ENCODE peak calls at places on chromosomes 11 and 22, in eight cellular contexts. M, Y, L, I, C, S, X and A are unnamed samples.

GRCh38 chr22:50257451-50258360 is 3.8 kb downstream of the MAPK12 start:
- DNase-seq in Y (peak; percentile 64), C (no peak), S (no peak), X (no peak), M (no peak), I (no peak), L (no peak), A (no peak)

GRCh38 chr11:72764503-72764902 is 12.3 kb upstream of the ARAP1 start:
- DNase-seq in X (no peak), C (no peak), M (no peak), I (peak; percentile 78), L (no peak), Y (peak; percentile 70), S (no peak), A (no peak)

GRCh38 chr11:36403661-36404060 is 106.4 kb downstream of the TRAF6 start:
- DNase-seq in L (peak; percentile 9), Y (no peak), M (no peak), C (no peak), S (no peak), X (no peak), I (no peak), A (no peak)

GRCh38 chr11:2300936-2301630 is 635 bp downstream of the C11orf21 start:
- DNase-seq in C (no peak), M (peak; percentile 66), L (no peak), Y (peak; percentile 23), S (no peak), X (no peak), I (peak; percentile 40), A (no peak)

GRCh38 chr11:1473786-1474185 is 12.8 kb downstream of the MOB2 start:
- DNase-seq in M (peak; percentile 67), C (no peak), X (no peak), Y (no peak), I (peak; percentile 34), S (no peak), L (no peak), A (no peak)

GRCh38 chr22:22817468-22818201 is 70.0 kb upstream of the IGLL5 start:
- DNase-seq in I (no peak), Y (no peak), L (no peak), S (no peak), C (no peak), M (no peak), X (no peak), A (no peak)

GRCh38 chr11:89508544-89508943 is 17.4 kb upstream of the NOX4 start:
- DNase-seq in L (no peak), X (no peak), S (no peak), C (no peak), Y (no peak), M (no peak), I (no peak), A (no peak)

GRCh38 chr11:104134760-104135159 is 29.2 kb downstream of the PDGFD start:
- DNase-seq in Y (no peak), C (no peak), X (no peak), M (no peak), I (no peak), S (no peak), L (no peak), A (no peak)

GRCh38 chr22:44658371-44658953 is 43.5 kb upstream of the PRR5 start:
- DNase-seq in L (peak; percentile 50), S (no peak), M (peak; percentile 74), C (no peak), X (peak; percentile 84), Y (no peak), I (no peak), A (no peak)

GRCh38 chr11:35316161-35316560 is 103.2 kb downstream of the SLC1A2 start:
- DNase-seq in S (no peak), C (no peak), Y (no peak), I (no peak), L (peak; percentile 24), X (no peak), M (no peak), A (no peak)

GRCh38 chr11:73012121-73012863 is 129.8 kb downstream of the FCHSD2 start:
- DNase-seq in C (peak; percentile 13), Y (no peak), X (no peak), M (no peak), L (peak; percentile 20), I (no peak), S (no peak), A (no peak)

GRCh38 chr22:44381761-44382454 is 69.2 kb upstream of the SHISAL1 start:
- DNase-seq in L (no peak), Y (no peak), S (no peak), X (peak; percentile 38), I (peak; percentile 31), C (no peak), M (peak; percentile 51), A (no peak)

GRCh38 chr11:77471520-77472234 is 2.2 kb downstream of the PAK1 start:
- DNase-seq in S (no peak), M (no peak), C (no peak), L (peak; percentile 5), X (no peak), Y (peak; percentile 72), I (no peak), A (no peak)

GRCh38 chr11:61077936-61078335 is 24.4 kb upstream of the CD5 start:
- DNase-seq in C (no peak), X (no peak), Y (no peak), S (no peak), L (no peak), I (no peak), M (no peak), A (no peak)

GRCh38 chr11:85664561-85665481 is at the start of gene CREBZF:
- DNase-seq in S (peak; percentile 87), L (peak; percentile 97), C (peak; percentile 77), M (peak; percentile 98), I (peak; percentile 96), X (peak; percentile 97), Y (peak; percentile 94), A (peak; percentile 53)

GRCh38 chr11:73322111-73322985 is 14.3 kb downstream of the ARHGEF17 start:
- DNase-seq in Y (no peak), S (no peak), X (peak; percentile 72), C (no peak), I (no peak), L (peak; percentile 52), M (no peak), A (no peak)

GRCh38 chr11:6320411-6321207 is at the start of gene CAVIN3:
- DNase-seq in I (peak; percentile 67), M (peak; percentile 94), C (peak; percentile 74), S (peak; percentile 48), X (peak; percentile 94), L (peak; percentile 93), Y (peak; percentile 70), A (no peak)

GRCh38 chr11:14424096-14424495 is 65.1 kb upstream of the RRAS2 start:
- DNase-seq in I (no peak), S (no peak), C (no peak), Y (no peak), X (no peak), M (no peak), L (peak; percentile 67), A (no peak)

GRCh38 chr11:93585758-93586157 is 42.6 kb upstream of the SMCO4 start:
- DNase-seq in M (no peak), Y (peak; percentile 57), X (no peak), I (peak; percentile 55), S (no peak), L (peak; percentile 69), C (no peak), A (no peak)

GRCh38 chr11:68835328-68835727 is 6.4 kb downstream of the CPT1A start:
- DNase-seq in C (no peak), L (no peak), I (no peak), Y (no peak), X (no peak), S (no peak), M (no peak), A (no peak)

GRCh38 chr22:43331064-43331435 is 12.1 kb downstream of the SCUBE1 start:
- DNase-seq in Y (no peak), X (no peak), S (no peak), M (no peak), L (no peak), C (no peak), I (no peak), A (no peak)

GRCh38 chr22:32650553-32651345 is 150.8 kb upstream of the TIMP3 start:
- DNase-seq in Y (no peak), C (no peak), M (no peak), S (no peak), X (no peak), L (peak; percentile 54), I (no peak), A (no peak)
- H3K27ac ChIP-seq in Y (peak overlapping the region; percentile 64), C (no peak overlapping the region), M (no peak overlapping the region), S (no peak overlapping the region), X (peak overlapping the region; percentile 48), L (peak overlapping the region; percentile 10), I (peak overlapping the region; percentile 45), A (no peak overlapping the region)

GRCh38 chr11:12679471-12679870 is 5.2 kb downstream of the TEAD1 start:
- DNase-seq in Y (no peak), S (no peak), C (no peak), L (no peak), I (no peak), M (no peak), X (no peak), A (no peak)
- H3K27ac ChIP-seq in Y (peak overlapping the region; percentile 99), S (no peak overlapping the region), C (peak overlapping the region; percentile 52), L (peak overlapping the region; percentile 62), I (peak overlapping the region; percentile 57), M (no peak overlapping the region), X (peak overlapping the region; percentile 99), A (no peak overlapping the region)

GRCh38 chr11:45805305-45806071 is 539 bp downstream of the SLC35C1 start:
- DNase-seq in L (peak; percentile 63), S (no peak), C (peak; percentile 7), Y (peak; percentile 34), X (peak; percentile 77), I (no peak), M (peak; percentile 86), A (no peak)

GRCh38 chr11:45804806-45805304 is at the start of gene SLC35C1:
- DNase-seq in L (peak; percentile 92), Y (peak; percentile 99), S (peak; percentile 86), C (peak; percentile 63), X (peak; percentile 99), I (peak; percentile 99), M (peak; percentile 99), A (peak; percentile 86)

GRCh38 chr11:45807792-45808238 is 2.9 kb downstream of the SLC35C1 start:
- DNase-seq in L (no peak), Y (peak; percentile 36), S (no peak), I (no peak), X (peak; percentile 42), M (no peak), C (no peak), A (no peak)

GRCh38 chr11:45806937-45807791 is 2.2 kb downstream of the SLC35C1 start:
- DNase-seq in X (peak; percentile 28), S (no peak), Y (peak; percentile 10), C (no peak), L (no peak), I (no peak), M (no peak), A (no peak)

GRCh38 chr11:45806072-45806933 is 1.4 kb downstream of the SLC35C1 start:
- DNase-seq in I (no peak), L (no peak), S (no peak), M (no peak), C (no peak), X (no peak), Y (no peak), A (no peak)
- H3K27ac ChIP-seq in I (no peak overlapping the region), L (peak overlapping the region; percentile 94), S (peak overlapping the region; percentile 49), M (no peak overlapping the region), C (no peak overlapping the region), X (peak overlapping the region; percentile 89), Y (peak overlapping the region; percentile 91), A (no peak overlapping the region)

DNA sequence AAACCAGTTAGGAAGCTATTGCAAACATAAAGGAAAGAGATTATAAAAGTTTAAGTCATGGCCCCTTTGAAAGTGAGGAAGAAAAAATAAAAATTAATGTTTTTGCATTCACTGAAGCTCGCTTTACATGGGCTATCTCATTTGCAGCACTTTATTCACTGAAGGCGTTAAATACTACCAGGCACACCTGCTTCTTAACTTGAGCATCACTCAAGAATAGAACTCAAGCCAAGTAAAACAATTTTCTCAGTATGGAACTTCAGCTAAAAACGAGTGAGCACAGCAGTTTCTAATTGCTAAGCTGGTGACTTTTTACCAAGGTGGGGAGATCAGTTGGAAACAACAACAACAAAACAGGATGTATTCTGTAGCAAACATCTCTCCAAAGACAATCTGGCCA is 405.6 kb downstream of the RAB38 start:
- DNase-seq in M (no peak), X (no peak), Y (no peak), I (no peak), L (no peak), C (no peak), S (no peak), A (no peak)
- H3K27ac ChIP-seq in M (no peak overlapping the region), X (no peak overlapping the region), Y (no peak overlapping the region), I (no peak overlapping the region), L (no peak overlapping the region), C (no peak overlapping the region), S (no peak overlapping the region), A (no peak overlapping the region)